ENCODE peak calls at places on chromosomes 2 and 18, in nine cellular contexts. X, G, N, J, C, S, L, K and T are unnamed samples.

GRCh38 chr2:27520316-27520715 is 23.7 kb downstream of the GCKR start:
- DNase-seq in X (no peak), G (no peak), N (no peak), J (no peak), C (no peak), S (no peak), L (no peak), K (no peak), T (no peak)

GRCh38 chr2:215363039-215363438 is 51.2 kb downstream of the ATIC start:
- DNase-seq in X (no peak), G (no peak), N (no peak), J (no peak), C (no peak), S (no peak), L (peak; percentile 60), K (no peak), T (no peak)

GRCh38 chr2:232481322-232482140 is 6.1 kb downstream of the ECEL1 start:
- DNase-seq in X (no peak), G (no peak), N (no peak), J (no peak), C (no peak), S (no peak), L (no peak), K (no peak), T (no peak)

GRCh38 chr2:63678085-63678484 is 89.3 kb downstream of the MDH1 start:
- DNase-seq in X (no peak), G (no peak), N (no peak), J (no peak), C (no peak), S (no peak), L (no peak), K (no peak), T (no peak)

GRCh38 chr2:64383016-64383588 is 70.9 kb upstream of the LGALSL start:
- DNase-seq in X (no peak), G (no peak), N (no peak), J (no peak), C (no peak), S (no peak), L (no peak), K (no peak), T (no peak)

GRCh38 chr2:16725549-16725948 is 59.9 kb upstream of the CYRIA start:
- DNase-seq in X (no peak), G (no peak), N (no peak), J (no peak), C (no peak), S (no peak), L (peak; percentile 7), K (no peak), T (no peak)

GRCh38 chr2:208906330-208906729 is 499.7 kb downstream of the PTH2R start:
- DNase-seq in X (no peak), G (no peak), N (no peak), J (no peak), C (no peak), S (no peak), L (no peak), K (no peak), T (no peak)

GRCh38 chr2:688504-689076 is 11.4 kb upstream of the TMEM18 start:
- DNase-seq in X (no peak), G (no peak), N (no peak), J (no peak), C (no peak), S (no peak), L (no peak), K (no peak), T (no peak)

GRCh38 chr18:27824841-27825720 is 351.8 kb downstream of the CDH2 start:
- DNase-seq in X (no peak), G (no peak), N (no peak), J (no peak), C (no peak), S (no peak), L (no peak), K (no peak), T (no peak)

GRCh38 chr2:8215982-8216381 is 465.9 kb upstream of the ID2 start:
- DNase-seq in X (no peak), G (no peak), N (no peak), J (no peak), C (no peak), S (no peak), L (peak; percentile 20), K (no peak), T (no peak)

GRCh38 chr18:56146565-56146964 is 491.8 kb downstream of the TXNL1 start:
- DNase-seq in X (no peak), G (no peak), N (no peak), J (peak; percentile 24), C (no peak), S (no peak), L (peak; percentile 30), K (no peak), T (no peak)

GRCh38 chr2:121286506-121286905 is 1.5 kb upstream of the TFCP2L1 start:
- DNase-seq in X (no peak), G (no peak), N (no peak), J (no peak), C (no peak), S (no peak), L (no peak), K (no peak), T (no peak)

GRCh38 chr2:191218292-191218898 is 26.8 kb upstream of the MYO1B start:
- DNase-seq in X (peak; percentile 21), G (peak; percentile 41), N (no peak), J (peak; percentile 80), C (no peak), S (no peak), L (peak; percentile 72), K (no peak), T (peak; percentile 41)

GRCh38 chr2:9654429-9655100 is 23.8 kb upstream of the YWHAQ start:
- DNase-seq in X (no peak), G (no peak), N (no peak), J (no peak), C (no peak), S (no peak), L (no peak), K (no peak), T (no peak)

GRCh38 chr2:235129856-235130255 is 178.0 kb downstream of the SH3BP4 start:
- DNase-seq in X (no peak), G (no peak), N (no peak), J (no peak), C (no peak), S (no peak), L (peak; percentile 48), K (no peak), T (no peak)

GRCh38 chr18:26865557-26865956 is at the start of gene AQP4:
- DNase-seq in X (no peak), G (no peak), N (no peak), J (no peak), C (no peak), S (peak; percentile 26), L (no peak), K (no peak), T (no peak)

GRCh38 chr2:218618102-218618860 is 10.6 kb downstream of the PLCD4 start:
- DNase-seq in X (no peak), G (no peak), N (no peak), J (peak; percentile 50), C (no peak), S (no peak), L (peak; percentile 18), K (peak; percentile 33), T (no peak)

GRCh38 chr18:8706545-8706980 is 1.2 kb downstream of the MTCL1 start:
- DNase-seq in X (no peak), G (no peak), N (no peak), J (no peak), C (peak; percentile 51), S (no peak), L (no peak), K (no peak), T (no peak)

GRCh38 chr18:12766986-12767433 is 64.2 kb downstream of the PSMG2 start:
- DNase-seq in X (no peak), G (no peak), N (no peak), J (no peak), C (no peak), S (no peak), L (no peak), K (no peak), T (no peak)

GRCh38 chr18:26386002-26386401 is 159.8 kb downstream of the TAF4B start:
- DNase-seq in X (peak; percentile 2), G (peak; percentile 33), N (no peak), J (peak; percentile 86), C (no peak), S (no peak), L (peak; percentile 87), K (peak; percentile 76), T (no peak)

GRCh38 chr18:78406743-78407455 is 572.7 kb upstream of the SALL3 start:
- DNase-seq in X (peak; percentile 88), G (no peak), N (no peak), J (no peak), C (no peak), S (no peak), L (no peak), K (no peak), T (no peak)

GRCh38 chr18:47749195-47749973 is 181.1 kb downstream of the SMAD2 start:
- DNase-seq in X (peak; percentile 70), G (peak; percentile 86), N (no peak), J (peak; percentile 44), C (peak; percentile 92), S (peak; percentile 33), L (peak; percentile 58), K (peak; percentile 38), T (no peak)

GRCh38 chr18:80196528-80197320 is 50.6 kb downstream of the PARD6G start:
- DNase-seq in X (no peak), G (no peak), N (no peak), J (no peak), C (no peak), S (no peak), L (peak; percentile 28), K (peak; percentile 25), T (no peak)

GRCh38 chr2:113692698-113693428 is 63.6 kb downstream of the SLC35F5 start:
- DNase-seq in X (no peak), G (no peak), N (no peak), J (no peak), C (peak; percentile 46), S (no peak), L (no peak), K (no peak), T (no peak)

GRCh38 chr2:241156997-241157441 is 6.8 kb downstream of the PPP1R7 start:
- DNase-seq in X (peak; percentile 45), G (no peak), N (no peak), J (no peak), C (no peak), S (no peak), L (no peak), K (no peak), T (no peak)

GRCh38 chr2:168169097-168169745 is 78.2 kb downstream of the STK39 start:
- DNase-seq in X (peak; percentile 1), G (no peak), N (no peak), J (no peak), C (no peak), S (no peak), L (peak; percentile 18), K (no peak), T (no peak)

GRCh38 chr2:37585295-37585908 is 86.0 kb downstream of the CDC42EP3 start:
- DNase-seq in X (peak; percentile 32), G (no peak), N (no peak), J (peak; percentile 95), C (peak; percentile 8), S (no peak), L (peak; percentile 32), K (no peak), T (peak; percentile 72)

GRCh38 chr2:74390601-74391000 is 10.5 kb upstream of the DCTN1 start:
- DNase-seq in X (no peak), G (no peak), N (no peak), J (no peak), C (no peak), S (no peak), L (no peak), K (no peak), T (no peak)

GRCh38 chr2:2773692-2774091 is 442.6 kb upstream of the MYT1L start:
- DNase-seq in X (no peak), G (no peak), N (no peak), J (no peak), C (no peak), S (no peak), L (no peak), K (no peak), T (no peak)

GRCh38 chr2:239240480-239240881 is 160.3 kb downstream of the HDAC4 start:
- DNase-seq in X (no peak), G (no peak), N (no peak), J (no peak), C (no peak), S (peak; percentile 80), L (no peak), K (no peak), T (no peak)

GRCh38 chr2:232880764-232881351 is 10.8 kb downstream of the SNORC start:
- DNase-seq in X (no peak), G (no peak), N (no peak), J (no peak), C (no peak), S (no peak), L (no peak), K (no peak), T (no peak)